ENCODE peak calls at places on chromosomes 3 and 15, in six cellular contexts. One of them, this sample, is unnamed.

GRCh38 chr3:74631341-74631740 is 16.9 kb upstream of the CNTN3 start:
- DNase-seq in astrocyte of the cerebellum: no peak
- DNase-seq in G401: no peak
- DNase-seq in CD4-positive, CD25-positive, alpha-beta regulatory T cell: no peak
- DNase-seq in activated CD8-positive, alpha-beta memory T cell treated with anti-CD3 and anti-CD28 coated beads for 1 hour: no peak
- DNase-seq in left ventricle myocardium inferior: no peak
- DNase-seq in this sample: no peak

GRCh38 chr3:73086071-73086494 is 24.6 kb downstream of the EBLN2 start:
- DNase-seq in G401: peak; percentile 29
- DNase-seq in left ventricle myocardium inferior: no peak
- DNase-seq in activated CD8-positive, alpha-beta memory T cell treated with anti-CD3 and anti-CD28 coated beads for 1 hour: peak; percentile 14
- DNase-seq in CD4-positive, CD25-positive, alpha-beta regulatory T cell: peak; percentile 47
- DNase-seq in astrocyte of the cerebellum: peak; percentile 8
- DNase-seq in this sample: peak; percentile 54

GRCh38 chr3:17828388-17828787 is 86.0 kb upstream of the TBC1D5 start:
- DNase-seq in activated CD8-positive, alpha-beta memory T cell treated with anti-CD3 and anti-CD28 coated beads for 1 hour: no peak
- DNase-seq in CD4-positive, CD25-positive, alpha-beta regulatory T cell: no peak
- DNase-seq in left ventricle myocardium inferior: no peak
- DNase-seq in astrocyte of the cerebellum: no peak
- DNase-seq in G401: no peak
- DNase-seq in this sample: no peak

GRCh38 chr3:108662141-108662738 is 72.7 kb downstream of the DZIP3 start:
- DNase-seq in CD4-positive, CD25-positive, alpha-beta regulatory T cell: peak; percentile 82
- DNase-seq in activated CD8-positive, alpha-beta memory T cell treated with anti-CD3 and anti-CD28 coated beads for 1 hour: peak; percentile 13
- DNase-seq in left ventricle myocardium inferior: no peak
- DNase-seq in astrocyte of the cerebellum: peak; percentile 76
- DNase-seq in G401: peak; percentile 70
- DNase-seq in this sample: no peak

GRCh38 chr15:99120050-99120777 is 15.3 kb downstream of the SYNM start:
- DNase-seq in left ventricle myocardium inferior: no peak
- DNase-seq in G401: no peak
- DNase-seq in activated CD8-positive, alpha-beta memory T cell treated with anti-CD3 and anti-CD28 coated beads for 1 hour: no peak
- DNase-seq in astrocyte of the cerebellum: no peak
- DNase-seq in CD4-positive, CD25-positive, alpha-beta regulatory T cell: no peak
- DNase-seq in this sample: no peak

GRCh38 chr3:70359711-70360110 is 47.3 kb upstream of the MDFIC2 start:
- DNase-seq in left ventricle myocardium inferior: no peak
- DNase-seq in activated CD8-positive, alpha-beta memory T cell treated with anti-CD3 and anti-CD28 coated beads for 1 hour: no peak
- DNase-seq in CD4-positive, CD25-positive, alpha-beta regulatory T cell: no peak
- DNase-seq in G401: no peak
- DNase-seq in astrocyte of the cerebellum: no peak
- DNase-seq in this sample: no peak

GRCh38 chr3:45841380-45841700 is 579 bp downstream of the LZTFL1 start:
- DNase-seq in astrocyte of the cerebellum: peak; percentile 5
- DNase-seq in left ventricle myocardium inferior: no peak
- DNase-seq in CD4-positive, CD25-positive, alpha-beta regulatory T cell: peak; percentile 48
- DNase-seq in G401: no peak
- DNase-seq in activated CD8-positive, alpha-beta memory T cell treated with anti-CD3 and anti-CD28 coated beads for 1 hour: no peak
- DNase-seq in this sample: no peak

GRCh38 chr3:45994661-45995369 is 809 bp downstream of the FYCO1 start:
- DNase-seq in left ventricle myocardium inferior: no peak
- DNase-seq in CD4-positive, CD25-positive, alpha-beta regulatory T cell: peak; percentile 66
- DNase-seq in G401: no peak
- DNase-seq in astrocyte of the cerebellum: no peak
- DNase-seq in activated CD8-positive, alpha-beta memory T cell treated with anti-CD3 and anti-CD28 coated beads for 1 hour: peak; percentile 9
- DNase-seq in this sample: no peak

GRCh38 chr15:31359722-31360111 is 33.1 kb downstream of the KLF13 start:
- DNase-seq in astrocyte of the cerebellum: no peak
- DNase-seq in G401: no peak
- DNase-seq in activated CD8-positive, alpha-beta memory T cell treated with anti-CD3 and anti-CD28 coated beads for 1 hour: no peak
- DNase-seq in left ventricle myocardium inferior: no peak
- DNase-seq in CD4-positive, CD25-positive, alpha-beta regulatory T cell: peak; percentile 43
- DNase-seq in this sample: no peak

GRCh38 chr15:25716414-25717102 is 146.6 kb downstream of the ATP10A start:
- DNase-seq in astrocyte of the cerebellum: no peak
- DNase-seq in activated CD8-positive, alpha-beta memory T cell treated with anti-CD3 and anti-CD28 coated beads for 1 hour: no peak
- DNase-seq in CD4-positive, CD25-positive, alpha-beta regulatory T cell: no peak
- DNase-seq in left ventricle myocardium inferior: no peak
- DNase-seq in G401: no peak
- DNase-seq in this sample: no peak

GRCh38 chr3:177589921-177590336 is 392.6 kb upstream of the TBL1XR1 start:
- DNase-seq in activated CD8-positive, alpha-beta memory T cell treated with anti-CD3 and anti-CD28 coated beads for 1 hour: no peak
- DNase-seq in G401: no peak
- DNase-seq in astrocyte of the cerebellum: peak; percentile 97
- DNase-seq in left ventricle myocardium inferior: no peak
- DNase-seq in CD4-positive, CD25-positive, alpha-beta regulatory T cell: peak; percentile 46
- DNase-seq in this sample: no peak

GRCh38 chr3:69182588-69183299 is 60.3 kb upstream of the LMOD3 start:
- DNase-seq in G401: no peak
- DNase-seq in left ventricle myocardium inferior: no peak
- DNase-seq in activated CD8-positive, alpha-beta memory T cell treated with anti-CD3 and anti-CD28 coated beads for 1 hour: no peak
- DNase-seq in CD4-positive, CD25-positive, alpha-beta regulatory T cell: no peak
- DNase-seq in astrocyte of the cerebellum: peak; percentile 78
- DNase-seq in this sample: no peak

GRCh38 chr15:67855842-67856241 is 16.0 kb upstream of the RNU6-1 start:
- DNase-seq in activated CD8-positive, alpha-beta memory T cell treated with anti-CD3 and anti-CD28 coated beads for 1 hour: no peak
- DNase-seq in CD4-positive, CD25-positive, alpha-beta regulatory T cell: no peak
- DNase-seq in G401: no peak
- DNase-seq in left ventricle myocardium inferior: no peak
- DNase-seq in astrocyte of the cerebellum: no peak
- DNase-seq in this sample: no peak

GRCh38 chr3:157776822-157777221 is 273.6 kb upstream of the VEPH1 start:
- DNase-seq in activated CD8-positive, alpha-beta memory T cell treated with anti-CD3 and anti-CD28 coated beads for 1 hour: no peak
- DNase-seq in left ventricle myocardium inferior: no peak
- DNase-seq in astrocyte of the cerebellum: no peak
- DNase-seq in G401: no peak
- DNase-seq in CD4-positive, CD25-positive, alpha-beta regulatory T cell: no peak
- DNase-seq in this sample: no peak

GRCh38 chr15:98874359-98874758 is 133.2 kb downstream of the PGPEP1L start:
- DNase-seq in astrocyte of the cerebellum: no peak
- DNase-seq in CD4-positive, CD25-positive, alpha-beta regulatory T cell: no peak
- DNase-seq in activated CD8-positive, alpha-beta memory T cell treated with anti-CD3 and anti-CD28 coated beads for 1 hour: no peak
- DNase-seq in left ventricle myocardium inferior: no peak
- DNase-seq in G401: no peak
- DNase-seq in this sample: no peak

GRCh38 chr3:129824926-129825541 is 68.5 kb downstream of the TMCC1 start:
- DNase-seq in activated CD8-positive, alpha-beta memory T cell treated with anti-CD3 and anti-CD28 coated beads for 1 hour: no peak
- DNase-seq in CD4-positive, CD25-positive, alpha-beta regulatory T cell: peak; percentile 77
- DNase-seq in astrocyte of the cerebellum: peak; percentile 44
- DNase-seq in G401: peak; percentile 58
- DNase-seq in left ventricle myocardium inferior: no peak
- DNase-seq in this sample: peak; percentile 53

GRCh38 chr3:64251019-64251418 is 25.8 kb upstream of the PRICKLE2 start:
- DNase-seq in activated CD8-positive, alpha-beta memory T cell treated with anti-CD3 and anti-CD28 coated beads for 1 hour: no peak
- DNase-seq in CD4-positive, CD25-positive, alpha-beta regulatory T cell: no peak
- DNase-seq in G401: no peak
- DNase-seq in astrocyte of the cerebellum: no peak
- DNase-seq in left ventricle myocardium inferior: no peak
- DNase-seq in this sample: no peak

GRCh38 chr3:107641572-107642307 is 119.0 kb downstream of the BBX start:
- DNase-seq in CD4-positive, CD25-positive, alpha-beta regulatory T cell: no peak
- DNase-seq in activated CD8-positive, alpha-beta memory T cell treated with anti-CD3 and anti-CD28 coated beads for 1 hour: no peak
- DNase-seq in left ventricle myocardium inferior: no peak
- DNase-seq in G401: no peak
- DNase-seq in astrocyte of the cerebellum: no peak
- DNase-seq in this sample: no peak

GRCh38 chr15:99961011-99961441 is 227.8 kb upstream of the LYSMD4 start:
- DNase-seq in left ventricle myocardium inferior: no peak
- DNase-seq in G401: no peak
- DNase-seq in astrocyte of the cerebellum: no peak
- DNase-seq in CD4-positive, CD25-positive, alpha-beta regulatory T cell: no peak
- DNase-seq in activated CD8-positive, alpha-beta memory T cell treated with anti-CD3 and anti-CD28 coated beads for 1 hour: no peak
- DNase-seq in this sample: no peak

GRCh38 chr3:140816372-140816771 is 125.3 kb upstream of the SLC25A36 start:
- DNase-seq in CD4-positive, CD25-positive, alpha-beta regulatory T cell: no peak
- DNase-seq in astrocyte of the cerebellum: no peak
- DNase-seq in G401: no peak
- DNase-seq in left ventricle myocardium inferior: no peak
- DNase-seq in activated CD8-positive, alpha-beta memory T cell treated with anti-CD3 and anti-CD28 coated beads for 1 hour: no peak
- DNase-seq in this sample: no peak

GRCh38 chr3:95333826-95334225 is 1271.0 kb downstream of the NSUN3 start:
- DNase-seq in G401: no peak
- DNase-seq in CD4-positive, CD25-positive, alpha-beta regulatory T cell: no peak
- DNase-seq in activated CD8-positive, alpha-beta memory T cell treated with anti-CD3 and anti-CD28 coated beads for 1 hour: no peak
- DNase-seq in left ventricle myocardium inferior: no peak
- DNase-seq in astrocyte of the cerebellum: no peak
- DNase-seq in this sample: no peak

GRCh38 chr15:48796521-48796920 is 14.3 kb downstream of the CEP152 start:
- DNase-seq in G401: no peak
- DNase-seq in left ventricle myocardium inferior: no peak
- DNase-seq in activated CD8-positive, alpha-beta memory T cell treated with anti-CD3 and anti-CD28 coated beads for 1 hour: no peak
- DNase-seq in astrocyte of the cerebellum: no peak
- DNase-seq in CD4-positive, CD25-positive, alpha-beta regulatory T cell: no peak
- DNase-seq in this sample: no peak

GRCh38 chr3:14405120-14405885 is 2.9 kb downstream of the SLC6A6 start:
- DNase-seq in activated CD8-positive, alpha-beta memory T cell treated with anti-CD3 and anti-CD28 coated beads for 1 hour: no peak
- DNase-seq in left ventricle myocardium inferior: no peak
- DNase-seq in astrocyte of the cerebellum: no peak
- DNase-seq in CD4-positive, CD25-positive, alpha-beta regulatory T cell: no peak
- DNase-seq in G401: no peak
- DNase-seq in this sample: no peak

GRCh38 chr3:122563717-122564025 is 429 bp downstream of the PARP9 start:
- DNase-seq in CD4-positive, CD25-positive, alpha-beta regulatory T cell: peak; percentile 41
- DNase-seq in left ventricle myocardium inferior: no peak
- DNase-seq in G401: no peak
- DNase-seq in activated CD8-positive, alpha-beta memory T cell treated with anti-CD3 and anti-CD28 coated beads for 1 hour: no peak
- DNase-seq in astrocyte of the cerebellum: no peak
- DNase-seq in this sample: no peak

GRCh38 chr3:20406621-20407020 is 220.6 kb upstream of the SGO1 start:
- DNase-seq in left ventricle myocardium inferior: no peak
- DNase-seq in CD4-positive, CD25-positive, alpha-beta regulatory T cell: no peak
- DNase-seq in activated CD8-positive, alpha-beta memory T cell treated with anti-CD3 and anti-CD28 coated beads for 1 hour: no peak
- DNase-seq in astrocyte of the cerebellum: peak; percentile 20
- DNase-seq in G401: no peak
- DNase-seq in this sample: no peak

GRCh38 chr3:65230251-65231140 is 542.7 kb upstream of the ADAMTS9 start:
- DNase-seq in astrocyte of the cerebellum: no peak
- DNase-seq in G401: no peak
- DNase-seq in CD4-positive, CD25-positive, alpha-beta regulatory T cell: no peak
- DNase-seq in activated CD8-positive, alpha-beta memory T cell treated with anti-CD3 and anti-CD28 coated beads for 1 hour: no peak
- DNase-seq in left ventricle myocardium inferior: no peak
- DNase-seq in this sample: no peak

GRCh38 chr3:4584537-4585249 is 91.5 kb downstream of the ITPR1 start:
- DNase-seq in activated CD8-positive, alpha-beta memory T cell treated with anti-CD3 and anti-CD28 coated beads for 1 hour: no peak
- DNase-seq in astrocyte of the cerebellum: no peak
- DNase-seq in CD4-positive, CD25-positive, alpha-beta regulatory T cell: peak; percentile 41
- DNase-seq in left ventricle myocardium inferior: no peak
- DNase-seq in G401: no peak
- DNase-seq in this sample: no peak

GRCh38 chr15:99042909-99043308 is 35.3 kb upstream of the PGPEP1L start:
- DNase-seq in activated CD8-positive, alpha-beta memory T cell treated with anti-CD3 and anti-CD28 coated beads for 1 hour: no peak
- DNase-seq in left ventricle myocardium inferior: no peak
- DNase-seq in astrocyte of the cerebellum: no peak
- DNase-seq in G401: no peak
- DNase-seq in CD4-positive, CD25-positive, alpha-beta regulatory T cell: no peak
- DNase-seq in this sample: no peak

GRCh38 chr15:70856884-70857546 is 3.1 kb upstream of the LARP6 start:
- DNase-seq in activated CD8-positive, alpha-beta memory T cell treated with anti-CD3 and anti-CD28 coated beads for 1 hour: no peak
- DNase-seq in astrocyte of the cerebellum: peak; percentile 94
- DNase-seq in left ventricle myocardium inferior: peak; percentile 62
- DNase-seq in G401: peak; percentile 11
- DNase-seq in CD4-positive, CD25-positive, alpha-beta regulatory T cell: no peak
- DNase-seq in this sample: peak; percentile 83

GRCh38 chr3:129439381-129439816 is 349 bp downstream of the MBD4 start:
- DNase-seq in G401: peak; percentile 37
- DNase-seq in astrocyte of the cerebellum: no peak
- DNase-seq in CD4-positive, CD25-positive, alpha-beta regulatory T cell: peak; percentile 71
- DNase-seq in left ventricle myocardium inferior: peak; percentile 36
- DNase-seq in activated CD8-positive, alpha-beta memory T cell treated with anti-CD3 and anti-CD28 coated beads for 1 hour: peak; percentile 4
- DNase-seq in this sample: no peak

GRCh38 chr3:10417849-10418248 is 87.5 kb downstream of the ATP2B2 start:
- DNase-seq in CD4-positive, CD25-positive, alpha-beta regulatory T cell: peak; percentile 29
- DNase-seq in G401: no peak
- DNase-seq in astrocyte of the cerebellum: peak; percentile 6
- DNase-seq in activated CD8-positive, alpha-beta memory T cell treated with anti-CD3 and anti-CD28 coated beads for 1 hour: no peak
- DNase-seq in left ventricle myocardium inferior: no peak
- DNase-seq in this sample: no peak

GRCh38 chr3:40465111-40465407 is 7.9 kb downstream of the RPL14 start:
- DNase-seq in left ventricle myocardium inferior: no peak
- DNase-seq in G401: no peak
- DNase-seq in astrocyte of the cerebellum: no peak
- DNase-seq in CD4-positive, CD25-positive, alpha-beta regulatory T cell: no peak
- DNase-seq in activated CD8-positive, alpha-beta memory T cell treated with anti-CD3 and anti-CD28 coated beads for 1 hour: no peak
- DNase-seq in this sample: no peak

GRCh38 chr15:66389098-66389858 is 2.6 kb downstream of the MAP2K1 start:
- DNase-seq in astrocyte of the cerebellum: no peak
- DNase-seq in activated CD8-positive, alpha-beta memory T cell treated with anti-CD3 and anti-CD28 coated beads for 1 hour: no peak
- DNase-seq in CD4-positive, CD25-positive, alpha-beta regulatory T cell: peak; percentile 39
- DNase-seq in left ventricle myocardium inferior: no peak
- DNase-seq in G401: no peak
- DNase-seq in this sample: no peak